ENCODE peak calls at places on chromosomes 12 and 14, in five cellular contexts. P is HCT116; O is uterus; E is CD8-positive, alpha-beta memory T cell; N is GM23338. J is an unnamed sample.

GRCh38 chr12:613996-614726 is 49.1 kb downstream of the NINJ2 start:
- DNase-seq in E (no peak), O (no peak), N (peak; percentile 49), P (no peak), J (no peak)

GRCh38 chr12:78002878-78003277 is 172.2 kb downstream of the NAV3 start:
- DNase-seq in O (no peak), N (no peak), P (no peak), E (no peak), J (no peak)

GRCh38 chr12:53383258-53383657 is 3.3 kb downstream of the SP1 start:
- DNase-seq in P (no peak), N (no peak), O (no peak), E (no peak), J (no peak)

GRCh38 chr12:6376079-6376941 is 947 bp upstream of the SCNN1A start:
- DNase-seq in O (peak; percentile 76), N (peak; percentile 88), E (no peak), P (no peak), J (peak; percentile 58)

GRCh38 chr14:100399052-100399849 is 76.1 kb downstream of the SLC25A47 start:
- DNase-seq in N (peak; percentile 46), O (no peak), E (no peak), P (no peak), J (no peak)

GRCh38 chr14:33842299-33842698 is 108.6 kb downstream of the EGLN3 start:
- DNase-seq in O (no peak), N (no peak), E (no peak), P (no peak), J (no peak)

GRCh38 chr14:65170768-65171251 is 68.5 kb upstream of the MAX start:
- DNase-seq in N (peak; percentile 73), O (no peak), E (no peak), P (no peak), J (peak; percentile 11)

GRCh38 chr12:60522684-60523083 is 926.9 kb downstream of the SLC16A7 start:
- DNase-seq in N (no peak), P (no peak), E (no peak), O (no peak), J (no peak)

GRCh38 chr12:111598637-111599458 is at the start of gene ATXN2:
- DNase-seq in P (no peak), E (peak; percentile 63), O (peak; percentile 63), N (peak; percentile 77), J (peak; percentile 81)

GRCh38 chr12:122026706-122027328 is 5.1 kb downstream of the BCL7A start:
- DNase-seq in O (no peak), E (no peak), N (peak; percentile 52), P (no peak), J (no peak)

GRCh38 chr12:94149781-94150482 is 1.6 kb downstream of the PLXNC1 start:
- DNase-seq in N (peak; percentile 77), O (peak; percentile 60), P (no peak), E (no peak), J (no peak)

GRCh38 chr14:102616799-102617198 is 24.4 kb downstream of the RCOR1 start:
- DNase-seq in P (no peak), E (no peak), N (no peak), O (no peak), J (no peak)

GRCh38 chr14:50822501-50823042 is 8.4 kb downstream of the NIN start:
- DNase-seq in N (no peak), P (no peak), E (no peak), O (no peak), J (no peak)

GRCh38 chr14:51547260-51547659 is 104.5 kb upstream of the FRMD6 start:
- DNase-seq in N (no peak), E (no peak), P (peak; percentile 68), O (peak; percentile 76), J (no peak)

GRCh38 chr12:116773276-116773731 is 35.2 kb downstream of the RNFT2 start:
- DNase-seq in E (no peak), N (peak; percentile 66), P (peak; percentile 12), O (no peak), J (peak; percentile 19)

GRCh38 chr12:15209782-15210181 is 11.4 kb downstream of the RERG start:
- DNase-seq in E (no peak), P (no peak), O (peak; percentile 66), N (no peak), J (no peak)

GRCh38 chr12:27332407-27333310 is at the start of gene BMAL2:
- DNase-seq in N (peak; percentile 76), O (peak; percentile 16), P (no peak), E (peak; percentile 5), J (peak; percentile 43)

GRCh38 chr12:15882055-15882971 is at the start of gene STRAP:
- DNase-seq in E (peak; percentile 94), O (peak; percentile 97), N (peak; percentile 97), P (peak; percentile 94), J (peak; percentile 76)

GRCh38 chr12:48027183-48028002 is 23.1 kb upstream of the COL2A1 start:
- DNase-seq in E (no peak), O (no peak), N (no peak), P (no peak), J (no peak)

GRCh38 chr14:41604793-41605534 is 1.7 kb upstream of the LRFN5 start:
- DNase-seq in O (peak; percentile 21), P (no peak), N (peak; percentile 93), E (no peak), J (no peak)

GRCh38 chr14:56874375-56874774 is 64.1 kb upstream of the OTX2 start:
- DNase-seq in N (peak; percentile 88), O (no peak), E (no peak), P (peak; percentile 26), J (peak; percentile 36)

GRCh38 chr14:52356025-52356424 is 41.9 kb downstream of the PTGER2 start:
- DNase-seq in O (no peak), N (no peak), E (no peak), P (no peak), J (no peak)

GRCh38 chr12:75550401-75550851 is 39.0 kb upstream of the KRR1 start:
- DNase-seq in O (peak; percentile 18), N (no peak), P (no peak), E (no peak), J (no peak)

GRCh38 chr14:65149116-65149515 is 46.8 kb upstream of the MAX start:
- DNase-seq in O (no peak), E (no peak), N (no peak), P (no peak), J (no peak)

GRCh38 chr12:72272731-72273498 is 745 bp downstream of the TRHDE start:
- DNase-seq in E (no peak), P (no peak), O (peak; percentile 19), N (peak; percentile 39), J (no peak)

GRCh38 chr14:53368714-53369191 is 215.6 kb upstream of the DDHD1 start:
- DNase-seq in P (no peak), E (no peak), N (no peak), O (no peak), J (no peak)

DNA sequence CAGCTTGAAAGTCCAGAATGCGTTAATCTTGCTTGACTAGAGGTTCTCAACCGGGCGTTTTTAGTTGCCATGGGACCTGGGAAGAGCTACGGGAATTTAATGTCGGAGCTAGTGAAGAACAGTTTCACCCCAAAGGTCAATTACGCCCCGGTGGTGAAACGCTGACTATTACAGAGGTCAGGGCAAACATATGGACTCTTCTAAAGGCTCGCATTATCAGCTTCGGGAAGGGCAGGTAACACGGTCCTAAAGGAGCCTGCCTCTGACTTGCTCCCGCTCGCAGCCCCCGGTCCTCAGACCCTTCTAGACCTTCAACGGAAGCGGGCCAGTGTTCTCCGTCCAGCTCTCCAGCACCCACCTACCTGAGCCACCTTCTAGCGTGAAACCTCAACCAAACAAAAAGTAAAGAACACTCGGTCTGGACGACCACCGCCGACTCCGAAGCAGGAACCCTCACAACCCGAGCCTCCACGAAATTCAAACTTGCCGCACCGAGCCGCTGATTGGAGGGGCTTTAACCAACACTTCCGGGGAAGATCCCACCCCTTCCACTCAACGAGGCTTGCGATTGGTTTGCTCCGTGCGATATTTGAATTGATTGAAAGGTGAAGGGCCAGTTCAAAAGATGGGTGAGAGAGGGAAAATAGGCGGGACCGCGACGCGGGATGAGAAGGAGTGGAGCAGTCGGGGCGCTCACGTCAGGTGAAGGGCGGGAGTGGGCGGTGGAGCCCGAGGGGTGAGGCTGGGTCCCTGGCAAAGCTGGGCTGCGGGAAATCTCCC is at the start of gene DLGAP5:
- DNase-seq in P (peak; percentile 97), N (peak; percentile 99), E (peak; percentile 87), O (peak; percentile 93), J (peak; percentile 95)
- H3K27ac ChIP-seq in P (peak within 1 kb of the TSS; percentile 60), N (peak within 1 kb of the TSS; percentile 82), E (peak within 1 kb of the TSS; percentile 67), O (peak within 1 kb of the TSS; percentile 80), J (peak within 1 kb of the TSS; percentile 91)

GRCh38 chr12:112969547-112970306 is 8.6 kb upstream of the OAS2 start:
- DNase-seq in E (no peak), P (no peak), N (no peak), O (no peak), J (no peak)
- H3K27ac ChIP-seq in E (no peak overlapping the region), P (no peak overlapping the region), N (no peak overlapping the region), O (no peak overlapping the region), J (no peak overlapping the region)

GRCh38 chr12:132209654-132210222 is 65.5 kb downstream of the NOC4L start:
- DNase-seq in O (no peak), E (no peak), P (no peak), N (no peak), J (no peak)

GRCh38 chr12:132211811-132212210 is 67.6 kb downstream of the NOC4L start:
- DNase-seq in P (no peak), O (no peak), N (no peak), E (peak; percentile 29), J (no peak)

GRCh38 chr12:132210223-132211055 is 66.2 kb downstream of the NOC4L start:
- DNase-seq in E (no peak), N (no peak), P (no peak), O (no peak), J (no peak)

GRCh38 chr12:132213359-132214160 is 69.3 kb downstream of the NOC4L start:
- DNase-seq in E (no peak), N (no peak), O (no peak), P (no peak), J (no peak)

GRCh38 chr12:132211326-132211725 is 67.1 kb downstream of the NOC4L start:
- DNase-seq in O (no peak), P (no peak), N (no peak), E (no peak), J (no peak)
- H3K27ac ChIP-seq in O (no peak overlapping the region), P (no peak overlapping the region), N (no peak overlapping the region), E (no peak overlapping the region), J (no peak overlapping the region)

GRCh38 chr12:65823481-65824313 is 586 bp upstream of the HMGA2 start:
- DNase-seq in E (no peak), O (no peak), N (peak; percentile 89), P (peak; percentile 74), J (no peak)
- H3K27ac ChIP-seq in E (no peak overlapping the region), O (no peak overlapping the region), N (peak overlapping the region; percentile 53), P (peak overlapping the region; percentile 100), J (no peak overlapping the region)

DNA sequence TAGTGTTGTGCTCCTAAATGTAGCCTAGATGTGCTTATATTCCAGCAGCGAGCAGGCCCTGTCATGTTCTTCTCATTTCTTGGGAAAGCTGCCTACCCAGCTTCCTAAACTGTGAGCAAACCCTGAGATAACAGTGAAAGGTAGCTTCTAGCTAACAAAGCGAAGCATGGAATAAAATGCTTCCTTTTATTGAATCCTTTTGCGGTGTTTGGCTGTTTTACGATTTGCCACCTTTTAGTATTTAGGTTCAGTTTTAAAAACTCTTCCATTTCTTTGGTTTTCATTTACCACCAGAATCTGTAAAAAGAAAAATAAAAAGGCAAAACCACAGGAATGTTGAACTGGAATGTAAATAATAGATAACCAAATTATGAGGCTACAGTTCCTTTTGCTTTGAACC is 5.0 kb upstream of the PKP2 start:
- DNase-seq in O (no peak), P (no peak), N (no peak), E (no peak), J (no peak)
- H3K27ac ChIP-seq in O (no peak overlapping the region), P (no peak overlapping the region), N (no peak overlapping the region), E (no peak overlapping the region), J (no peak overlapping the region)

GRCh38 chr14:37595809-37596595 is 573 bp downstream of the TTC6 start:
- DNase-seq in E (no peak), N (peak; percentile 76), O (no peak), P (peak; percentile 28), J (peak; percentile 80)
- H3K27ac ChIP-seq in E (no peak overlapping the region), N (no peak overlapping the region), O (no peak overlapping the region), P (no peak overlapping the region), J (peak overlapping the region; percentile 72)

J was measured in K562.